ENCODE peak calls at places on chromosomes 7 and 10, in eight cellular contexts. One of them, this sample, is unnamed.
A peak's percentile ranks its signal among the peaks of the same experiment; 100 is the strongest.

GRCh38 chr10:79260803-79261740 is 86.2 kb upstream of the PPIF start:
- DNase-seq in cardiac muscle cell: peak; percentile 59
- DNase-seq in left ventricle myocardium inferior: no peak
- DNase-seq in breast epithelium: no peak
- DNase-seq in CD8-positive, alpha-beta memory T cell: no peak
- DNase-seq in PC-3: no peak
- DNase-seq in naive thymus-derived CD4-positive, alpha-beta T cell: no peak
- DNase-seq in pancreas: peak; percentile 49
- DNase-seq in this sample: no peak

GRCh38 chr10:48496831-48497792 is 107.8 kb downstream of the ARHGAP22 start:
- DNase-seq in cardiac muscle cell: no peak
- DNase-seq in left ventricle myocardium inferior: no peak
- DNase-seq in breast epithelium: no peak
- DNase-seq in CD8-positive, alpha-beta memory T cell: no peak
- DNase-seq in PC-3: peak; percentile 83
- DNase-seq in naive thymus-derived CD4-positive, alpha-beta T cell: no peak
- DNase-seq in pancreas: no peak
- DNase-seq in this sample: no peak

GRCh38 chr10:73079779-73080178 is 16.9 kb downstream of the P4HA1 start:
- DNase-seq in cardiac muscle cell: no peak
- DNase-seq in left ventricle myocardium inferior: no peak
- DNase-seq in breast epithelium: no peak
- DNase-seq in CD8-positive, alpha-beta memory T cell: no peak
- DNase-seq in PC-3: no peak
- DNase-seq in naive thymus-derived CD4-positive, alpha-beta T cell: no peak
- DNase-seq in pancreas: no peak
- DNase-seq in this sample: no peak

GRCh38 chr10:3499120-3499519 is 285.9 kb downstream of the KLF6 start:
- DNase-seq in cardiac muscle cell: no peak
- DNase-seq in left ventricle myocardium inferior: no peak
- DNase-seq in breast epithelium: no peak
- DNase-seq in CD8-positive, alpha-beta memory T cell: no peak
- DNase-seq in PC-3: peak; percentile 59
- DNase-seq in naive thymus-derived CD4-positive, alpha-beta T cell: no peak
- DNase-seq in pancreas: no peak
- DNase-seq in this sample: no peak

GRCh38 chr10:25547391-25547790 is 372.6 kb downstream of the GPR158 start:
- DNase-seq in cardiac muscle cell: no peak
- DNase-seq in left ventricle myocardium inferior: no peak
- DNase-seq in breast epithelium: no peak
- DNase-seq in CD8-positive, alpha-beta memory T cell: no peak
- DNase-seq in PC-3: no peak
- DNase-seq in naive thymus-derived CD4-positive, alpha-beta T cell: no peak
- DNase-seq in pancreas: no peak
- DNase-seq in this sample: no peak

GRCh38 chr7:7596156-7596555 is 29.5 kb downstream of the MIOS start:
- DNase-seq in cardiac muscle cell: no peak
- DNase-seq in left ventricle myocardium inferior: no peak
- DNase-seq in breast epithelium: no peak
- DNase-seq in CD8-positive, alpha-beta memory T cell: no peak
- DNase-seq in PC-3: no peak
- DNase-seq in naive thymus-derived CD4-positive, alpha-beta T cell: no peak
- DNase-seq in pancreas: no peak
- DNase-seq in this sample: no peak

GRCh38 chr10:590721-591120 is 98.7 kb downstream of the DIP2C start:
- DNase-seq in cardiac muscle cell: no peak
- DNase-seq in left ventricle myocardium inferior: no peak
- DNase-seq in breast epithelium: no peak
- DNase-seq in CD8-positive, alpha-beta memory T cell: no peak
- DNase-seq in PC-3: no peak
- DNase-seq in naive thymus-derived CD4-positive, alpha-beta T cell: no peak
- DNase-seq in pancreas: no peak
- DNase-seq in this sample: no peak

GRCh38 chr10:99742701-99743100 is 10.7 kb downstream of the CUTC start:
- DNase-seq in cardiac muscle cell: no peak
- DNase-seq in left ventricle myocardium inferior: no peak
- DNase-seq in breast epithelium: no peak
- DNase-seq in CD8-positive, alpha-beta memory T cell: no peak
- DNase-seq in PC-3: peak; percentile 46
- DNase-seq in naive thymus-derived CD4-positive, alpha-beta T cell: no peak
- DNase-seq in pancreas: no peak
- DNase-seq in this sample: no peak

GRCh38 chr10:13823046-13823711 is 236.4 kb downstream of the PRPF18 start:
- DNase-seq in cardiac muscle cell: no peak
- DNase-seq in left ventricle myocardium inferior: no peak
- DNase-seq in breast epithelium: no peak
- DNase-seq in CD8-positive, alpha-beta memory T cell: no peak
- DNase-seq in PC-3: no peak
- DNase-seq in naive thymus-derived CD4-positive, alpha-beta T cell: no peak
- DNase-seq in pancreas: no peak
- DNase-seq in this sample: no peak

GRCh38 chr7:101598981-101599681 is 30.0 kb downstream of the MYL10 start:
- DNase-seq in cardiac muscle cell: peak; percentile 42
- DNase-seq in left ventricle myocardium inferior: no peak
- DNase-seq in breast epithelium: no peak
- DNase-seq in CD8-positive, alpha-beta memory T cell: no peak
- DNase-seq in PC-3: no peak
- DNase-seq in naive thymus-derived CD4-positive, alpha-beta T cell: no peak
- DNase-seq in pancreas: no peak
- DNase-seq in this sample: no peak

GRCh38 chr10:120891367-120891766 is 40.2 kb downstream of the WDR11 start:
- DNase-seq in cardiac muscle cell: no peak
- DNase-seq in left ventricle myocardium inferior: no peak
- DNase-seq in breast epithelium: no peak
- DNase-seq in CD8-positive, alpha-beta memory T cell: no peak
- DNase-seq in PC-3: no peak
- DNase-seq in naive thymus-derived CD4-positive, alpha-beta T cell: no peak
- DNase-seq in pancreas: no peak
- DNase-seq in this sample: no peak

GRCh38 chr10:12165036-12165435 is 30.7 kb downstream of the NUDT5 start:
- DNase-seq in cardiac muscle cell: no peak
- DNase-seq in left ventricle myocardium inferior: no peak
- DNase-seq in breast epithelium: no peak
- DNase-seq in CD8-positive, alpha-beta memory T cell: no peak
- DNase-seq in PC-3: no peak
- DNase-seq in naive thymus-derived CD4-positive, alpha-beta T cell: no peak
- DNase-seq in pancreas: no peak
- DNase-seq in this sample: no peak

GRCh38 chr7:10973942-10974716 is 457 bp downstream of the PHF14 start:
- DNase-seq in cardiac muscle cell: peak; percentile 62
- DNase-seq in left ventricle myocardium inferior: peak; percentile 30
- DNase-seq in breast epithelium: no peak
- DNase-seq in CD8-positive, alpha-beta memory T cell: peak; percentile 50
- DNase-seq in PC-3: peak; percentile 28
- DNase-seq in naive thymus-derived CD4-positive, alpha-beta T cell: no peak
- DNase-seq in pancreas: no peak
- DNase-seq in this sample: no peak

GRCh38 chr10:93753621-93754250 is 4.0 kb upstream of the LGI1 start:
- DNase-seq in cardiac muscle cell: no peak
- DNase-seq in left ventricle myocardium inferior: no peak
- DNase-seq in breast epithelium: no peak
- DNase-seq in CD8-positive, alpha-beta memory T cell: no peak
- DNase-seq in PC-3: no peak
- DNase-seq in naive thymus-derived CD4-positive, alpha-beta T cell: no peak
- DNase-seq in pancreas: no peak
- DNase-seq in this sample: no peak

GRCh38 chr7:96720843-96721242 is 11.2 kb upstream of the SEM1 start:
- DNase-seq in cardiac muscle cell: no peak
- DNase-seq in left ventricle myocardium inferior: no peak
- DNase-seq in breast epithelium: no peak
- DNase-seq in CD8-positive, alpha-beta memory T cell: no peak
- DNase-seq in PC-3: peak; percentile 76
- DNase-seq in naive thymus-derived CD4-positive, alpha-beta T cell: no peak
- DNase-seq in pancreas: no peak
- DNase-seq in this sample: no peak

GRCh38 chr10:75431180-75432111 is at the start of gene LRMDA:
- DNase-seq in cardiac muscle cell: peak; percentile 64
- DNase-seq in left ventricle myocardium inferior: peak; percentile 51
- DNase-seq in breast epithelium: no peak
- DNase-seq in CD8-positive, alpha-beta memory T cell: no peak
- DNase-seq in PC-3: peak; percentile 41
- DNase-seq in naive thymus-derived CD4-positive, alpha-beta T cell: no peak
- DNase-seq in pancreas: peak; percentile 60
- DNase-seq in this sample: peak; percentile 20

GRCh38 chr7:132491546-132491945 is 84.7 kb downstream of the PLXNA4 start:
- DNase-seq in cardiac muscle cell: no peak
- DNase-seq in left ventricle myocardium inferior: no peak
- DNase-seq in breast epithelium: no peak
- DNase-seq in CD8-positive, alpha-beta memory T cell: no peak
- DNase-seq in PC-3: no peak
- DNase-seq in naive thymus-derived CD4-positive, alpha-beta T cell: no peak
- DNase-seq in pancreas: no peak
- DNase-seq in this sample: no peak

GRCh38 chr7:155533827-155534690 is 12.3 kb downstream of the CNPY1 start:
- DNase-seq in cardiac muscle cell: peak; percentile 61
- DNase-seq in left ventricle myocardium inferior: no peak
- DNase-seq in breast epithelium: no peak
- DNase-seq in CD8-positive, alpha-beta memory T cell: no peak
- DNase-seq in PC-3: no peak
- DNase-seq in naive thymus-derived CD4-positive, alpha-beta T cell: no peak
- DNase-seq in pancreas: no peak
- DNase-seq in this sample: no peak

GRCh38 chr7:112381311-112382091 is 68.8 kb upstream of the IFRD1 start:
- DNase-seq in cardiac muscle cell: no peak
- DNase-seq in left ventricle myocardium inferior: no peak
- DNase-seq in breast epithelium: no peak
- DNase-seq in CD8-positive, alpha-beta memory T cell: no peak
- DNase-seq in PC-3: no peak
- DNase-seq in naive thymus-derived CD4-positive, alpha-beta T cell: no peak
- DNase-seq in pancreas: no peak
- DNase-seq in this sample: no peak

GRCh38 chr7:7662527-7662926 is 22.0 kb downstream of the UMAD1 start:
- DNase-seq in cardiac muscle cell: peak; percentile 39
- DNase-seq in left ventricle myocardium inferior: no peak
- DNase-seq in breast epithelium: no peak
- DNase-seq in CD8-positive, alpha-beta memory T cell: no peak
- DNase-seq in PC-3: peak; percentile 13
- DNase-seq in naive thymus-derived CD4-positive, alpha-beta T cell: no peak
- DNase-seq in pancreas: no peak
- DNase-seq in this sample: no peak

GRCh38 chr10:33031815-33032320 is 73.8 kb upstream of the ITGB1 start:
- DNase-seq in cardiac muscle cell: no peak
- DNase-seq in left ventricle myocardium inferior: no peak
- DNase-seq in breast epithelium: no peak
- DNase-seq in CD8-positive, alpha-beta memory T cell: no peak
- DNase-seq in PC-3: no peak
- DNase-seq in naive thymus-derived CD4-positive, alpha-beta T cell: no peak
- DNase-seq in pancreas: no peak
- DNase-seq in this sample: no peak

GRCh38 chr7:110881731-110882130 is 209.2 kb upstream of the LRRN3 start:
- DNase-seq in cardiac muscle cell: no peak
- DNase-seq in left ventricle myocardium inferior: no peak
- DNase-seq in breast epithelium: no peak
- DNase-seq in CD8-positive, alpha-beta memory T cell: no peak
- DNase-seq in PC-3: no peak
- DNase-seq in naive thymus-derived CD4-positive, alpha-beta T cell: no peak
- DNase-seq in pancreas: no peak
- DNase-seq in this sample: no peak

GRCh38 chr10:21100871-21101514 is 203.9 kb upstream of the NEBL start:
- DNase-seq in cardiac muscle cell: no peak
- DNase-seq in left ventricle myocardium inferior: no peak
- DNase-seq in breast epithelium: no peak
- DNase-seq in CD8-positive, alpha-beta memory T cell: no peak
- DNase-seq in PC-3: peak; percentile 66
- DNase-seq in naive thymus-derived CD4-positive, alpha-beta T cell: no peak
- DNase-seq in pancreas: no peak
- DNase-seq in this sample: no peak

GRCh38 chr7:102009628-102010027 is 192.2 kb downstream of the CUX1 start:
- DNase-seq in cardiac muscle cell: no peak
- DNase-seq in left ventricle myocardium inferior: no peak
- DNase-seq in breast epithelium: no peak
- DNase-seq in CD8-positive, alpha-beta memory T cell: no peak
- DNase-seq in PC-3: no peak
- DNase-seq in naive thymus-derived CD4-positive, alpha-beta T cell: no peak
- DNase-seq in pancreas: no peak
- DNase-seq in this sample: no peak

GRCh38 chr7:148650232-148650858 is 48.4 kb upstream of the CUL1 start:
- DNase-seq in cardiac muscle cell: peak; percentile 12
- DNase-seq in left ventricle myocardium inferior: no peak
- DNase-seq in breast epithelium: no peak
- DNase-seq in CD8-positive, alpha-beta memory T cell: no peak
- DNase-seq in PC-3: peak; percentile 76
- DNase-seq in naive thymus-derived CD4-positive, alpha-beta T cell: no peak
- DNase-seq in pancreas: no peak
- DNase-seq in this sample: no peak

GRCh38 chr7:44064791-44065430 is 456 bp downstream of the PGAM2 start:
- DNase-seq in cardiac muscle cell: no peak
- DNase-seq in left ventricle myocardium inferior: no peak
- DNase-seq in breast epithelium: no peak
- DNase-seq in CD8-positive, alpha-beta memory T cell: peak; percentile 42
- DNase-seq in PC-3: no peak
- DNase-seq in naive thymus-derived CD4-positive, alpha-beta T cell: no peak
- DNase-seq in pancreas: no peak
- DNase-seq in this sample: no peak
- H3K4me3 ChIP-seq in cardiac muscle cell: peak overlapping the region; percentile 22
- H3K4me3 ChIP-seq in left ventricle myocardium inferior: peak overlapping the region; percentile 74
- H3K4me3 ChIP-seq in breast epithelium: no peak overlapping the region
- H3K4me3 ChIP-seq in CD8-positive, alpha-beta memory T cell: no peak overlapping the region
- H3K4me3 ChIP-seq in PC-3: no peak overlapping the region
- H3K4me3 ChIP-seq in naive thymus-derived CD4-positive, alpha-beta T cell: no peak overlapping the region
- H3K4me3 ChIP-seq in pancreas: no peak overlapping the region
- H3K4me3 ChIP-seq in this sample: no peak overlapping the region

GRCh38 chr10:97124211-97124610 is 61.5 kb downstream of the SLIT1 start:
- DNase-seq in cardiac muscle cell: no peak
- DNase-seq in left ventricle myocardium inferior: no peak
- DNase-seq in breast epithelium: no peak
- DNase-seq in CD8-positive, alpha-beta memory T cell: no peak
- DNase-seq in PC-3: no peak
- DNase-seq in naive thymus-derived CD4-positive, alpha-beta T cell: no peak
- DNase-seq in pancreas: no peak
- DNase-seq in this sample: no peak
- H3K9me3 ChIP-seq in cardiac muscle cell: no peaks in the 10 kb centered on the region
- H3K9me3 ChIP-seq in left ventricle myocardium inferior: no peaks in the 10 kb centered on the region
- H3K9me3 ChIP-seq in breast epithelium: no peaks in the 10 kb centered on the region
- H3K9me3 ChIP-seq in CD8-positive, alpha-beta memory T cell: no peaks in the 10 kb centered on the region
- H3K9me3 ChIP-seq in PC-3: no peaks in the 10 kb centered on the region
- H3K9me3 ChIP-seq in naive thymus-derived CD4-positive, alpha-beta T cell: no peaks in the 10 kb centered on the region
- H3K9me3 ChIP-seq in pancreas: no peaks in the 10 kb centered on the region
- H3K9me3 ChIP-seq in this sample: no peaks in the 10 kb centered on the region

DNA sequence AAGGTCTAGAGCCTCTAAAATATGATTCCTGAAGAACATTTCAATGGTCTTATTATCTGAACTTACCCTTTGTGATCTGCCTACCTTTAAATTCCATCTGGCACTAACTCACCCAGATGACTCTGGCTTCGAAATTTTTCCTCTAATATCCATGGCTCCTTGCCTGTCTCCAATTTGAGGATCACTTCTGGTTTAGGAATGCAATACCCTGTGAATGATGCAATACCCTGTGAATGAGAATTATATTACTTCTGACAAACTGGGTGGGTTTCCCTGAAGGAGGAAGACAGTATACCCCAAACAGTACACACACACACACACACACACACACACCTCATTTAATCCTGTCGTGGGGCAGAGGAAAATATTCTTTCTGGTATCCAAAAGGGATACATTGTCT is 115.3 kb downstream of the ZNF33B start:
- DNase-seq in cardiac muscle cell: no peak
- DNase-seq in left ventricle myocardium inferior: no peak
- DNase-seq in breast epithelium: no peak
- DNase-seq in CD8-positive, alpha-beta memory T cell: no peak
- DNase-seq in PC-3: no peak
- DNase-seq in naive thymus-derived CD4-positive, alpha-beta T cell: no peak
- DNase-seq in pancreas: no peak
- DNase-seq in this sample: no peak
- H3K36me3 ChIP-seq in cardiac muscle cell: peaks cover 4% of the 10 kb centered on the region
- H3K36me3 ChIP-seq in left ventricle myocardium inferior: peaks cover 79% of the 10 kb centered on the region
- H3K36me3 ChIP-seq in breast epithelium: peaks cover 36% of the 10 kb centered on the region
- H3K36me3 ChIP-seq in CD8-positive, alpha-beta memory T cell: peaks cover 26% of the 10 kb centered on the region
- H3K36me3 ChIP-seq in PC-3: peaks cover 69% of the 10 kb centered on the region
- H3K36me3 ChIP-seq in naive thymus-derived CD4-positive, alpha-beta T cell: peaks cover 51% of the 10 kb centered on the region
- H3K36me3 ChIP-seq in pancreas: peaks cover 20% of the 10 kb centered on the region
- H3K36me3 ChIP-seq in this sample: no peaks in the 10 kb centered on the region

GRCh38 chr7:142788303-142789286 is 17.8 kb downstream of the PRSS2 start:
- DNase-seq in cardiac muscle cell: no peak
- DNase-seq in left ventricle myocardium inferior: no peak
- DNase-seq in breast epithelium: no peak
- DNase-seq in CD8-positive, alpha-beta memory T cell: no peak
- DNase-seq in PC-3: no peak
- DNase-seq in naive thymus-derived CD4-positive, alpha-beta T cell: peak; percentile 17
- DNase-seq in pancreas: no peak
- DNase-seq in this sample: no peak
- H3K4me3 ChIP-seq in cardiac muscle cell: no peak overlapping the region
- H3K4me3 ChIP-seq in left ventricle myocardium inferior: no peak overlapping the region
- H3K4me3 ChIP-seq in breast epithelium: no peak overlapping the region
- H3K4me3 ChIP-seq in CD8-positive, alpha-beta memory T cell: peak overlapping the region; percentile 89
- H3K4me3 ChIP-seq in PC-3: no peak overlapping the region
- H3K4me3 ChIP-seq in naive thymus-derived CD4-positive, alpha-beta T cell: peak overlapping the region; percentile 96
- H3K4me3 ChIP-seq in pancreas: no peak overlapping the region
- H3K4me3 ChIP-seq in this sample: no peak overlapping the region

This sample was measured in tibial nerve.